ENCODE peak calls at places on chromosome 2, in four cellular contexts. K, T, M and U are unnamed samples.

GRCh38 chr2:3606028-3606369 is 11.1 kb downstream of the COLEC11 start:
- DNase-seq in K (no peak), T (no peak), M (no peak), U (no peak)

GRCh38 chr2:213420829-213421385 is 136.6 kb downstream of the SPAG16 start:
- DNase-seq in K (no peak), T (no peak), M (no peak), U (no peak)

GRCh38 chr2:187499941-187500532 is 52.0 kb upstream of the CALCRL start:
- DNase-seq in K (peak), T (peak), M (no peak), U (peak)

GRCh38 chr2:237092920-237093781 is 7.5 kb downstream of the COPS8 start:
- DNase-seq in K (peak), T (no peak), M (no peak), U (peak)

GRCh38 chr2:68925298-68925885 is 27.3 kb downstream of the GKN2 start:
- DNase-seq in K (peak), T (peak), M (peak), U (peak)

GRCh38 chr2:45896281-45896680 is 244.8 kb downstream of the PRKCE start:
- DNase-seq in K (no peak), T (no peak), M (no peak), U (no peak)

GRCh38 chr2:73156539-73157124 is 43.9 kb upstream of the RAB11FIP5 start:
- DNase-seq in K (peak), T (peak), M (no peak), U (peak)

GRCh38 chr2:236557894-236558532 is 11.6 kb upstream of the ACKR3 start:
- DNase-seq in K (no peak), T (no peak), M (no peak), U (no peak)

GRCh38 chr2:236705295-236706114 is 135.9 kb downstream of the ACKR3 start:
- DNase-seq in K (no peak), T (no peak), M (no peak), U (no peak)

GRCh38 chr2:200042102-200042735 is 86.8 kb downstream of the MAIP1 start:
- DNase-seq in K (no peak), T (no peak), M (no peak), U (peak)

GRCh38 chr2:64818650-64819032 is 164.9 kb upstream of the SERTAD2 start:
- DNase-seq in K (no peak), T (no peak), M (no peak), U (no peak)
- TF ChIP-seq RFX5 in K (no peak), T (no peak), M (no peak), U (no peak)

DNA sequence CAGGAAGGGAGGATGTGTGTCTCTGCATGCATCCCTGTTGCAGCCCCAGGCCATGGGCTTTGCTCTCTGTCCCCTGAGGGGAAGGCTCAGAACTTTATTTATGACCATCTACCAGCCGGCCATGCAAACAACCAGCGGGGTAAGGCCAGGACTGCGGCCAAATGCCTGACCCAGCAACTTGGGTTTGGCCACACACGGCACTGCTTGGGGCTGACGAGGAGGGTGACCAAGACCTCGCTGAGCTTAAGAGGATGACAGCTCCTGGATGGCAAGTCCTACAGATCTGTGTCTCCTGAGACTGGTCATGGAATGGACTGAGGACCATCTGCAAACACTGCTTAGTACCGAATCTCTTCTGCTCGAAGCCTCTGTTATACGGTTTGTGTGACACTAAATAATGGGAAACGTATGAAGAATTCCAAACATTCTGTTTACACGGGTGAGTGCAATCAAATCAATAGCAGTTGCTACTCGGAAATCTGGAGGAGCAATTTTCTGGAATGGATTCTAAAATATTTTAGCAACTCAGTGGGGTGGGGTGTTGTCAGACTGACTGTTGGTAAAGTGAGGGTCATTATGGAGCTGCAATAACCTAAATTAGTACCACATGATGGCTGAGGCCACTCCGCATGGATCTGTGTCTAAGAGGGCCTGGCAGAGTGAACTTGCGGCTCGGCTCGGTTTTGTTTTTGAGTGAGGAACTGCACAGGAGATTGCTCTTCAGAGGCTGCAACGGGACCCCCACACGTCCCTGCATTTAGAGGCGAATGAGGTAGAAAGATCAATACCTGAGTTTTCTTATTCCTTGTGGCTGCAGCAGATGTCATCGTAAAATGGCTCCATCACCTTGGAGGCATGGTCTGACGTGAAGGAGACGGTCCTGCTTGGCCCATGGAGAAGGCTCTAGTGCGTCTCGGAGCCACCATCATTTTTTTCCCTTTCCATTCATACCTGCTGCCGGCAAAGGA is 26.6 kb downstream of the TMEM18 start:
- DNase-seq in K (no peak), T (no peak), M (no peak), U (no peak)
- H3K9ac ChIP-seq in K (no peak), T (no peak), M (no peak), U (no peak)

GRCh38 chr2:43445248-43445647 is 150.6 kb downstream of the THADA start:
- DNase-seq in K (no peak), T (no peak), M (no peak), U (no peak)
- TF ChIP-seq RCOR1 in K (no peak), T (no peak), M (no peak), U (no peak)

DNA sequence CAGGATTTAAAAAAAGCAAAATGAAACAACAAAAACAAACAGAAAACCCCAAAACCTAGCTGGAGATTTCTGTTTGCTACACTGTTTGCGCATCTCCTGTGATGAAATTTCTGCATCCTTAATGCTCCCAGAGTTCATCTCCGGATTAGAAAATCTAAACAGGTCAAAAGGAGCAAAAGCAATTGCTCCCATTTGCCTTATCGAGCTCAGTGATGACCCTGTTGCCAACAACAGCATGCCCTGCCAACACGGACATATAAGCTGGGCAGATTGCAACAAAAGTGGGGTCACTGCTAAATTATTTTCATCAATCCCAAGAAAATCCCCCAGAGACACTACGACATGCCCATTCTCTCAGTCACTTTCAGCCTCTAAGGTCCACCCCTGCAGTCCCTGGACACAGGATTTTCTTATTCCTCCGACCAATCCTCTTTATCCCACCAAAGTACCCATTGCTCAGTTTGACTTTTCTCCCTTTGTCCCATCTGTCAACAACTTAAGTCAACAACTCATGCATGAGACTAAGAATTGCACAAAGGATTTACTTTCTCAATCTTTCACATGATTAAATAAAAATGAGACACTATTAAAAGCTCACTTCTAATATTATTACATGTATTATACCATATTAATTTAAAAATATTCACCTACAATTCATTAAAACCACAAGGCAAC is 67.8 kb downstream of the ABCG8 start:
- DNase-seq in K (no peak), T (no peak), M (no peak), U (no peak)
- TF ChIP-seq RFX5 in K (no peak), T (no peak), M (no peak), U (no peak)

DNA sequence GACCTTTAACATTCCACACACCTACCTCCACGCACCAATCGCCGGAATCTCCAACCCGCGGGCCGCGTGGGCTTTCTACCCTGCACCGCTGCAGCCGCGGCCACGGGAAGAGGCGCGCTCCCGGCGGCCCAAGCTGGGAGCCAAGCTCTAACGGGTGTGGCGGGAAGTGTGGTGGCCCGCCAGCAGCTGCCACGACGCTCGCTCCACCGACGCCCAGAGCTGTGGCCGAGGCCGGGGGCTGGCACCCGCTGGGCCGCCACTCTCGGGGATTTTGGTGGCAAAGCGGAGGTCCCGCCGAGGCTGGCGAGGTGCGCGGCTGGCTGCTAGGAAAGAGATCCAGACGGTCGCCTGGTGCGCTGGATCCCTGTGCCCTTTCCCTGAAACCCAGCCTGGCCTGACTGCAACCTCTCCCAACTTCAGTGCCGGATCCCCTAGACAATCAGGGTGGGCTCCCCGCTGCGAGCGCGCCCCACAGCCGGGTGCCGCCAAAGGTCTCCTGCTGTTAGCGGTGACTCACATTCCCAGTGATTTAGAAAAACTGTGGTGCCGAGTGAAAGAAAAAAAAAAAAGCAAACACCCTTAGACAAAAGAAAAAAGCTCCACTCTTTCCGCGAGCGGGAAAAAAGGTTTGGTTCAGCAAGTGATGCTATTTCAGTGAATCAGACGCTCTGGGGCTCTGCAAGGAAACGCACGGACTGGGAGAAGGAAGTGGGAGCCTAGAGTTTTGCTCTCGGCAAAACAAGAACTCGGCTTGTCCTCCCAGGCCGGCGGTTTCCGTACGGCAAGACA is 2.9 kb upstream of the BCL2L11 start:
- DNase-seq in K (no peak), T (no peak), M (no peak), U (peak)
- H3K9ac ChIP-seq in K (no peak), T (no peak), M (no peak), U (peak)

GRCh38 chr2:111656436-111656835 is 227.6 kb downstream of the ANAPC1 start:
- DNase-seq in K (no peak), T (no peak), M (no peak), U (no peak)
- TF ChIP-seq RCOR1 in K (no peak), T (no peak), M (no peak), U (no peak)

GRCh38 chr2:168436840-168437239 is 19.2 kb upstream of the CERS6 start:
- DNase-seq in K (no peak), T (no peak), M (no peak), U (no peak)
- TF ChIP-seq RFX5 in K (no peak), T (no peak), M (no peak), U (no peak)

GRCh38 chr2:208570851-208571763 is 164.5 kb downstream of the PTH2R start:
- DNase-seq in K (no peak), T (peak), M (no peak), U (no peak)

GRCh38 chr2:208570066-208570465 is 163.5 kb downstream of the PTH2R start:
- DNase-seq in K (no peak), T (peak), M (no peak), U (no peak)

GRCh38 chr2:208568203-208568602 is 161.6 kb downstream of the PTH2R start:
- DNase-seq in K (no peak), T (no peak), M (no peak), U (no peak)

GRCh38 chr2:208573559-208573958 is 167.0 kb downstream of the PTH2R start:
- DNase-seq in K (no peak), T (no peak), M (no peak), U (no peak)

GRCh38 chr2:208571764-208572131 is 165.2 kb downstream of the PTH2R start:
- DNase-seq in K (no peak), T (peak), M (no peak), U (no peak)
- H3K9ac ChIP-seq in K (no peak), T (peak), M (no peak), U (no peak)

GRCh38 chr2:36486546-36487044 is 111.4 kb downstream of the FEZ2 start:
- DNase-seq in K (no peak), T (no peak), M (no peak), U (peak)
- TF ChIP-seq RCOR1 in K (no peak), T (no peak), M (no peak), U (no peak)

DNA sequence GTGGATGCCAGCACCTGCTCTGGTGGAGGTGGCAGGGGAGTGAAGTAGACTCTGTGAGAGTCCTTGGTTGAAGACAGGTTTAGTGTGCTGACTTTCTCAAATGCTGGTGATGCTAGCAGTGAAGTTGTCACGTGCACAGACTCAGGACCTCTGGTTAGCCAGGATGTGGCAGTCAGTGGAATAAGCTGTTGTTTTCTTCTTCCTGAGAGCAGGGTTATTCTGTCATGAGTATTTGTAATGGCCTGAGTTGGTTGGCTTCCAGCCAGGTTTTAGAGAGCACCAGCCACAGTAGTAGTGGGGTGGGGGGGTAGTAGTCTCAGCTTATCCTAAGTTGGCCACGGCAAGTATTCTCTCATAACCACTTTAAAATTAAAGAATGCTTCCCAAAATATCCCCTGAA is 238.5 kb upstream of the FBXO11 start:
- DNase-seq in K (no peak), T (peak), M (no peak), U (no peak)
- TF ChIP-seq RFX5 in K (no peak), T (no peak), M (no peak), U (no peak)